ENCODE peak calls at places on chromosomes 7 and 10, in six cellular contexts. Z is glomerular endothelial cell; T is HepG2; I is KG1; S is progenitor cell of endocrine pancreas; O is activated CD4-positive, alpha-beta T cell treated with anti-CD3 and anti-CD28 coated beads, Interleukin-2, amount 50 U/mL, for 48 hours. R is an unnamed sample.

GRCh38 chr10:103069453-103070331 is 123.4 kb downstream of the NT5C2 start:
- DNase-seq in S (peak), O (peak), T (peak), I (no peak), Z (no peak), R (no peak)

GRCh38 chr7:728602-729001 is 1.5 kb upstream of the PRKAR1B start:
- DNase-seq in S (no peak), Z (no peak), O (no peak), I (no peak), T (no peak), R (no peak)

GRCh38 chr7:118312966-118313365 is 88.5 kb downstream of the ANKRD7 start:
- DNase-seq in I (no peak), Z (no peak), S (no peak), O (no peak), T (no peak), R (no peak)

GRCh38 chr7:137985253-137985896 is 16.5 kb downstream of the CREB3L2 start:
- DNase-seq in I (no peak), T (peak), Z (no peak), S (no peak), O (no peak), R (no peak)

GRCh38 chr7:110356438-110356837 is 734.5 kb upstream of the LRRN3 start:
- DNase-seq in S (no peak), I (no peak), T (no peak), O (no peak), Z (no peak), R (no peak)

GRCh38 chr7:17212188-17212587 is 86.3 kb upstream of the AHR start:
- DNase-seq in Z (no peak), S (no peak), O (no peak), I (no peak), T (peak), R (no peak)

GRCh38 chr7:15330943-15331342 is 230.9 kb downstream of the AGMO start:
- DNase-seq in T (no peak), I (no peak), S (no peak), O (no peak), Z (no peak), R (no peak)

GRCh38 chr10:3738855-3739350 is 46.1 kb downstream of the KLF6 start:
- DNase-seq in O (no peak), Z (no peak), S (no peak), I (no peak), T (no peak), R (no peak)

GRCh38 chr7:98284335-98285036 is 3.0 kb downstream of the BRI3 start:
- DNase-seq in O (no peak), Z (peak), T (peak), S (no peak), I (no peak), R (no peak)

GRCh38 chr7:73557397-73558257 is at the start of gene BCL7B:
- DNase-seq in T (peak), Z (no peak), O (peak), I (peak), S (peak), R (peak)

GRCh38 chr10:113179270-113179669 is 229.2 kb downstream of the TCF7L2 start:
- DNase-seq in Z (no peak), O (no peak), S (no peak), I (no peak), T (no peak), R (no peak)

GRCh38 chr7:28573751-28574295 is 161.5 kb downstream of the CREB5 start:
- DNase-seq in S (no peak), Z (no peak), T (no peak), O (no peak), I (no peak), R (no peak)

GRCh38 chr10:63628526-63629362 is 107.5 kb downstream of the REEP3 start:
- DNase-seq in Z (peak), O (no peak), S (no peak), I (peak), T (peak), R (peak)

GRCh38 chr7:100516135-100516812 is 22.7 kb upstream of the AGFG2 start:
- DNase-seq in S (no peak), Z (no peak), O (no peak), I (no peak), T (peak), R (no peak)

GRCh38 chr10:78664929-78665525 is 403.7 kb upstream of the ZMIZ1 start:
- DNase-seq in S (no peak), O (peak), Z (peak), T (no peak), I (no peak), R (no peak)